ENCODE peak calls at places on chromosomes 16 and 17, in four cellular contexts. I, M, W and F are unnamed samples. For H3K4me1, the result is how much of the 10 kb centered on the place peaks cover.

GRCh38 chr16:22813946-22814325 is at the start of gene HS3ST2:
- DNase-seq in I (no peak), M (no peak), W (no peak), F (peak)

GRCh38 chr16:85438981-85439639 is 174.0 kb upstream of the GSE1 start:
- DNase-seq in I (no peak), M (no peak), W (no peak), F (no peak)

GRCh38 chr17:3594976-3595375 is 14.2 kb downstream of the TRPV1 start:
- DNase-seq in I (no peak), M (no peak), W (no peak), F (no peak)

GRCh38 chr17:54891176-54891821 is 9.4 kb upstream of the TOM1L1 start:
- DNase-seq in I (no peak), M (peak), W (no peak), F (no peak)

GRCh38 chr17:7515912-7516610 is 31.9 kb downstream of the POLR2A start:
- DNase-seq in I (no peak), M (no peak), W (peak), F (no peak)

GRCh38 chr16:28549301-28549899 is 4.3 kb upstream of the SGF29 start:
- DNase-seq in I (no peak), M (peak), W (no peak), F (no peak)

GRCh38 chr17:72334205-72334604 is 213.4 kb downstream of the SOX9 start:
- DNase-seq in I (no peak), M (no peak), W (no peak), F (no peak)

GRCh38 chr17:50604470-50604869 is 30.2 kb upstream of the ABCC3 start:
- DNase-seq in I (no peak), M (no peak), W (peak), F (peak)

GRCh38 chr17:5122586-5123342 is 6.9 kb downstream of the USP6 start:
- DNase-seq in I (peak), M (no peak), W (peak), F (peak)

GRCh38 chr16:48295493-48296281 is 48.3 kb upstream of the ABCC11 start:
- DNase-seq in I (no peak), M (peak), W (no peak), F (no peak)

GRCh38 chr17:43701318-43701743 is 39.6 kb upstream of the MEOX1 start:
- DNase-seq in I (peak), M (no peak), W (no peak), F (no peak)

GRCh38 chr17:73933164-73933766 is 270.2 kb upstream of the RPL38 start:
- DNase-seq in I (no peak), M (no peak), W (no peak), F (no peak)

GRCh38 chr17:31843382-31843780 is 15.7 kb downstream of the COPRS start:
- DNase-seq in I (no peak), M (no peak), W (no peak), F (no peak)

GRCh38 chr16:77059441-77059840 is 131.5 kb upstream of the MON1B start:
- DNase-seq in I (no peak), M (no peak), W (no peak), F (no peak)

GRCh38 chr17:10318540-10318939 is 54.3 kb downstream of the MYH13 start:
- DNase-seq in I (no peak), M (no peak), W (no peak), F (no peak)

GRCh38 chr16:65116216-65116615 is 5.6 kb downstream of the CDH11 start:
- DNase-seq in I (no peak), M (no peak), W (no peak), F (no peak)

GRCh38 chr17:9206989-9207317 is 185.6 kb downstream of the NTN1 start:
- DNase-seq in I (no peak), M (no peak), W (no peak), F (no peak)

GRCh38 chr16:29821663-29822115 is 1.4 kb downstream of the MVP start:
- DNase-seq in I (no peak), M (peak), W (peak), F (peak)

GRCh38 chr17:2924211-2924610 is 128.0 kb downstream of the RAP1GAP2 start:
- DNase-seq in I (no peak), M (no peak), W (no peak), F (no peak)

GRCh38 chr17:19316756-19317358 is 45.7 kb downstream of the B9D1 start:
- DNase-seq in I (no peak), M (no peak), W (no peak), F (no peak)

GRCh38 chr17:51508048-51508447 is 247.7 kb downstream of the UTP18 start:
- DNase-seq in I (no peak), M (no peak), W (no peak), F (no peak)

GRCh38 chr16:55567382-55567781 is 898 bp downstream of the CAPNS2 start:
- DNase-seq in I (no peak), M (no peak), W (no peak), F (no peak)

GRCh38 chr16:53078247-53078646 is 23.5 kb downstream of the CHD9 start:
- DNase-seq in I (no peak), M (no peak), W (no peak), F (no peak)

GRCh38 chr16:57610611-57611010 is 17.8 kb upstream of the ADGRG1 start:
- DNase-seq in I (no peak), M (no peak), W (no peak), F (no peak)

GRCh38 chr17:49616546-49617205 is 41.0 kb downstream of the NXPH3 start:
- DNase-seq in I (peak), M (no peak), W (peak), F (peak)

GRCh38 chr17:27846042-27846655 is 45.8 kb upstream of the NOS2 start:
- DNase-seq in I (no peak), M (no peak), W (no peak), F (no peak)

GRCh38 chr17:27376637-27377547 is 79.4 kb upstream of the KSR1 start:
- DNase-seq in I (no peak), M (peak), W (no peak), F (no peak)

GRCh38 chr16:66617728-66618127 is 13.2 kb downstream of the CMTM3 start:
- DNase-seq in I (peak), M (no peak), W (no peak), F (no peak)

GRCh38 chr17:77635176-77635575 is 323.3 kb upstream of the TNRC6C start:
- DNase-seq in I (no peak), M (no peak), W (no peak), F (no peak)

GRCh38 chr16:89317101-89317671 is 99.7 kb downstream of the ZNF778 start:
- DNase-seq in I (no peak), M (no peak), W (no peak), F (no peak)
- H3K4me3 ChIP-seq in I (no peak), M (no peak), W (no peak), F (no peak)

GRCh38 chr17:57033296-57033695 is 51.8 kb upstream of the AKAP1 start:
- DNase-seq in I (no peak), M (no peak), W (peak), F (no peak)
- TF ChIP-seq POLR2A in I (no peak), M (no peak), W (no peak), F (no peak)

DNA sequence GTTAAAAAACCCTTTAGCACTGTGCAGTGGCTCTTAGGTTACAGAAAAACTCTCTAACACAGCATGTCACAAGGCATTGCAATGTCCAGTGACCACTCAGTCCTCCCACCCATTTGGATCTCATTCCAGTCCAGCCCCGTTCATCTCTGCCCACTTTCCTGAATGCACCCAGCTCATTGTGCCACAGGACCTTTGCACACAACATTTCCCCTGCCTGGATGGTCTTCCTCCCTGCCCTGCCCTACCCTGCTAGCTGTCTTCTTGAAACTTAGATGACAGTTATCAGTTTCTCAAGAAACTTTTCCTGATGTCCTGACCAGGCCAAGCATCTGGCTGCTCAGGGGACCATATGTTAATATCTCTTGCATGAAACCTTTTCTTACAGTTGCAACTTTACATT is 67.2 kb downstream of the WWP2 start:
- DNase-seq in I (no peak), M (no peak), W (no peak), F (no peak)
- H3K4me1 ChIP-seq in I (under half), M (under half), W (under half), F (under half)

DNA sequence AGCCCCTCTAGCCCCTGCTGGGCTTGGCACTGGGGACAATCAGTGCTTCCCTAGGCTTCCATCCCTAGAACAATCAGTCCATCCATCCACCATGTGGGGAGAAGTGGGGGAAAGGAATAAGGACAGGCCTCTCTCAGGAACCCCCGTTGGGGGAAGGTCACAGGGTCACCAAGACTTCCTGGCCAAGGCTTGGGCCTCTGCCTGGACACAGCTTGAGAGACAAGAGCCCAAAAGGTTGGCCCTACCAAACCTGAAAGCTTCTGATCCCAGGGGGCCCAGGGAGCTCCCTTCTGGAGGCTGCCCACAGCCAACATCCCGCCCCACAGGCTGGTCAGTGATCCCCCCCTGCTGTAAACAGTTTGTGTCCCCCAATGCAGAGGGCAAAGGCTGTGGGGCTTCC is 16.2 kb upstream of the MTMR4 start:
- DNase-seq in I (no peak), M (no peak), W (no peak), F (no peak)
- H3K4me3 ChIP-seq in I (no peak), M (no peak), W (no peak), F (peak)

DNA sequence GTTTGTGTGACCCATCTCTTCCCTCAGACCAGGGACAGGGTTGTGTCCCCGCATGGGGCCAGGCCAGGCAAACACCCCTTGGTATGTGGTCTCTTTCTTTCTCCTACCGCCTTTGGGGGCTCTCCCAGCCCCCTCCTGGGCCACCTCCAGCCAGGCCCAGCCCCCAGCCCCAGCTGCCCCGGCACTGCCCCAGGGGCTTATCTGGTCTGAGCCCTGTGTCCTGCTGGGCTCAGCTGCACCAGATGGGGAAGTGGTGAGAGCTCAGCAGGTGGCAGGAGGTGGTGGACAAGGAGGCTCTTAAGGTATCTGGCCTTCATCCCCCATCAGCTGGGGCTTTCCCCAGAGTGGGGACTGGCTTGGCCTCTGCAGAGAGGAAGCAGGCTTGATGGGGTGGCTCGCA is 8.7 kb downstream of the ADAM11 start:
- DNase-seq in I (no peak), M (no peak), W (no peak), F (no peak)
- TF ChIP-seq POLR2A in I (no peak), M (no peak), W (no peak), F (no peak)

DNA sequence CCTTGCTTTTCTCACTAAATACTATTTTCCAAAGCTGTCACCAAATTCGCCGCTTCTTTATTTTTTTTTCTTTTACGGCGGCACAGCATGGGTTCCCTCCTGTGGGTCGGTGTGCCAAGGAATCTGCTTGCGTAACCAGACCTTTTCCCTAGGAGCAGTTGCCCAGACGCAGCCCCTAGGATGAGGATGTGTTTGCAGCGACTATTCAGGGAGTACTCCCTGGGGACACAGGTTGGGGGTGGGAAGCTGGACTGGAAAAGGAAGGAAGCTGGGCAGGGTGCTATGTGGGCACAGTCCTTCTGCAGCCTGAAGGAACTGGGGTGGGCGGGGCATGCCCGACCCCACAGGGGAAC is 49.0 kb upstream of the ZCCHC14 start:
- DNase-seq in I (no peak), M (no peak), W (no peak), F (no peak)
- H3K4me1 ChIP-seq in I (under half), M (under half), W (under half), F (under half)